ENCODE peak calls at places on chromosomes 2 and 18, in six cellular contexts. E is HCT116, Z is K562, X is GM12878, V is SK-N-SH, L is HepG2. Q is an unnamed sample.

GRCh38 chr18:23453657-23454011 is 547 bp downstream of the RIOK3 start:
- DNase-seq in E (no peak), Z (no peak), X (no peak), V (no peak), L (peak), Q (no peak)

GRCh38 chr18:55927831-55928230 is 339.8 kb upstream of the TCF4 start:
- DNase-seq in E (no peak), Z (no peak), X (no peak), V (no peak), L (no peak), Q (no peak)

GRCh38 chr2:55839182-55839819 is 84.3 kb downstream of the EFEMP1 start:
- DNase-seq in E (no peak), Z (no peak), X (no peak), V (no peak), L (peak), Q (peak)

GRCh38 chr2:15942711-15943345 is 2.5 kb downstream of the MYCN start:
- DNase-seq in E (no peak), Z (no peak), X (no peak), V (no peak), L (no peak), Q (no peak)

GRCh38 chr2:152950125-152950524 is 231.7 kb downstream of the ARL6IP6 start:
- DNase-seq in E (no peak), Z (no peak), X (no peak), V (no peak), L (no peak), Q (peak)

GRCh38 chr2:241967745-241968144 is 98.2 kb downstream of the RTP5 start:
- DNase-seq in E (no peak), Z (no peak), X (no peak), V (no peak), L (no peak), Q (no peak)

GRCh38 chr2:191041418-191042161 is 27.6 kb upstream of the STAT1 start:
- DNase-seq in E (peak), Z (no peak), X (no peak), V (no peak), L (peak), Q (no peak)

GRCh38 chr2:23760746-23761145 is 166.2 kb downstream of the ATAD2B start:
- DNase-seq in E (peak), Z (no peak), X (no peak), V (peak), L (peak), Q (no peak)

GRCh38 chr18:43869451-43870008 is 592.2 kb upstream of the SYT4 start:
- DNase-seq in E (no peak), Z (no peak), X (no peak), V (no peak), L (no peak), Q (peak)

GRCh38 chr2:60551241-60552095 is 2.0 kb downstream of the BCL11A start:
- DNase-seq in E (no peak), Z (no peak), X (no peak), V (peak), L (no peak), Q (no peak)

GRCh38 chr2:129888896-129889295 is 90.6 kb upstream of the RAB6C start:
- DNase-seq in E (no peak), Z (no peak), X (no peak), V (no peak), L (no peak), Q (no peak)

GRCh38 chr2:30688956-30689401 is 118.3 kb downstream of the CAPN13 start:
- DNase-seq in E (no peak), Z (no peak), X (no peak), V (peak), L (no peak), Q (no peak)

GRCh38 chr2:9326975-9327374 is 96.4 kb downstream of the ITGB1BP1 start:
- DNase-seq in E (no peak), Z (no peak), X (no peak), V (no peak), L (peak), Q (no peak)

GRCh38 chr2:18611184-18611583 is 21.8 kb upstream of the NT5C1B start:
- DNase-seq in E (no peak), Z (no peak), X (no peak), V (no peak), L (no peak), Q (no peak)

GRCh38 chr18:78873916-78874505 is 105.6 kb upstream of the SALL3 start:
- DNase-seq in E (no peak), Z (no peak), X (no peak), V (no peak), L (no peak), Q (no peak)

GRCh38 chr2:26982102-26982742 is 11.8 kb downstream of the MAPRE3 start:
- DNase-seq in E (peak), Z (peak), X (no peak), V (peak), L (peak), Q (peak)

GRCh38 chr2:23241106-23241505 is 143.9 kb upstream of the KLHL29 start:
- DNase-seq in E (no peak), Z (no peak), X (no peak), V (no peak), L (no peak), Q (no peak)

GRCh38 chr18:60197233-60197632 is 175.3 kb downstream of the MC4R start:
- DNase-seq in E (no peak), Z (no peak), X (no peak), V (no peak), L (no peak), Q (no peak)

GRCh38 chr18:58583569-58583968 is 45.3 kb downstream of the ALPK2 start:
- DNase-seq in E (no peak), Z (no peak), X (no peak), V (no peak), L (no peak), Q (no peak)

GRCh38 chr2:54402350-54402749 is 53.8 kb upstream of the SPTBN1 start:
- DNase-seq in E (no peak), Z (no peak), X (no peak), V (no peak), L (peak), Q (no peak)

GRCh38 chr18:64318547-64318946 is 169.7 kb upstream of the LINC00305 start:
- DNase-seq in E (no peak), Z (no peak), X (no peak), V (no peak), L (no peak), Q (no peak)

GRCh38 chr2:129777146-129777545 is 202.3 kb upstream of the RAB6C start:
- DNase-seq in E (no peak), Z (no peak), X (no peak), V (no peak), L (no peak), Q (no peak)

GRCh38 chr2:222582931-222583330 is 73.0 kb downstream of the FARSB start:
- DNase-seq in E (no peak), Z (no peak), X (no peak), V (no peak), L (peak), Q (no peak)

GRCh38 chr2:122028371-122029102 is 273.1 kb downstream of the TSN start:
- DNase-seq in E (no peak), Z (no peak), X (no peak), V (no peak), L (no peak), Q (no peak)

GRCh38 chr2:47501374-47502200 is 98.6 kb downstream of the MSH2 start:
- DNase-seq in E (no peak), Z (no peak), X (no peak), V (no peak), L (no peak), Q (no peak)

GRCh38 chr2:47506436-47506835 is 103.5 kb downstream of the MSH2 start:
- DNase-seq in E (no peak), Z (no peak), X (no peak), V (no peak), L (no peak), Q (no peak)

GRCh38 chr2:47503481-47504070 is 100.6 kb downstream of the MSH2 start:
- DNase-seq in E (no peak), Z (no peak), X (peak), V (no peak), L (no peak), Q (no peak)

GRCh38 chr2:47506024-47506423 is 103.1 kb downstream of the MSH2 start:
- DNase-seq in E (no peak), Z (no peak), X (no peak), V (no peak), L (no peak), Q (no peak)

GRCh38 chr2:47504174-47504810 is 101.3 kb downstream of the MSH2 start:
- DNase-seq in E (no peak), Z (no peak), X (no peak), V (no peak), L (no peak), Q (no peak)
- TF ChIP-seq JUND in E (no peak), Z (no peak), X (no peak), V (no peak), L (no peak), Q (no peak)

GRCh38 chr2:160269803-160270570 is 69.9 kb upstream of the ITGB6 start:
- DNase-seq in E (peak), Z (peak), X (peak), V (peak), L (peak), Q (no peak)
- TF ChIP-seq JUND in E (no peak), Z (no peak), X (no peak), V (peak), L (peak), Q (no peak)

GRCh38 chr2:119289093-119289492 is 65.5 kb downstream of the STEAP3 start:
- DNase-seq in E (no peak), Z (no peak), X (no peak), V (no peak), L (no peak), Q (no peak)
- TF ChIP-seq JUND in E (no peak), Z (no peak), X (no peak), V (no peak), L (no peak), Q (no peak)

GRCh38 chr2:144801325-144801724 is 281.4 kb upstream of the ZEB2 start:
- DNase-seq in E (no peak), Z (no peak), X (no peak), V (no peak), L (no peak), Q (no peak)
- TF ChIP-seq JUND in E (no peak), Z (no peak), X (no peak), V (no peak), L (no peak), Q (no peak)

GRCh38 chr2:37323770-37324535 is 680 bp downstream of the PRKD3 start:
- DNase-seq in E (no peak), Z (no peak), X (no peak), V (peak), L (peak), Q (no peak)
- TF ChIP-seq JUND in E (no peak), Z (no peak), X (no peak), V (no peak), L (no peak), Q (no peak)

DNA sequence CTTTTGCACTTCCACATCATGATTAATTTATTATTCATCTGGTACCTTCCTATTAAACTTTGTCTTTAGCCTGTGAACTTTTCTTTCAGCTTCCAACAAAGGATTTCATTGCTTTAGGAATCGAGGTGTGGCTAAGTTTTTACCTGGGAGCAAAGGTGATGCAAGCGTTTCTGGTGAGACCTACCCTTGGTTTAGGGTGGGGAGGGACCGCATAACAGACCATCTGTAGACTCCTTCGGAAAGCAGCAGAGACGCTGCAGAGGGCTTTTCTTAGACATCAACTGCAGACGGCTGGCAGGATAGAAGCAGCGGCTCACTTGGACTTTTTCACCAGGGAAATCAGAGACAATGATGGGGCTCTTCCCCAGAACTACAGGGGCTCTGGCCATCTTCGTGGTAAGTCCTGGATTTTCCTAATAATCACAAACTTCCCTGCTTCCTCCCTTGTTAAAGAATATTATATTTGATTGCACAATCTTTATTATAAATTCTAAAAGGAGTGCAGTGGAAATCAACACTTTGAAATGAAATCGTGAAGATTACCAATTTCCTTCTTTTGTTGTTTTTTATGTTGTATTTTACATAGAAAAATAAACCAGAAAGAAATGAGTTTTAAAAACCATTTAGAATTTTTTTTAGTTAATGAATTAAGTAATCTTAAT is at the start of gene DSG3:
- DNase-seq in E (no peak), Z (no peak), X (no peak), V (no peak), L (no peak), Q (no peak)
- TF ChIP-seq JUND in E (no peak), Z (no peak), X (no peak), V (no peak), L (no peak), Q (no peak)

GRCh38 chr2:171703574-171704347 is 16.5 kb downstream of the DYNC1I2 start:
- DNase-seq in E (peak), Z (peak), X (no peak), V (peak), L (peak), Q (peak)

GRCh38 chr2:171706152-171706803 is 19.0 kb downstream of the DYNC1I2 start:
- DNase-seq in E (no peak), Z (peak), X (no peak), V (peak), L (peak), Q (no peak)

GRCh38 chr2:171707752-171708151 is 20.5 kb downstream of the DYNC1I2 start:
- DNase-seq in E (no peak), Z (no peak), X (no peak), V (no peak), L (no peak), Q (no peak)

DNA sequence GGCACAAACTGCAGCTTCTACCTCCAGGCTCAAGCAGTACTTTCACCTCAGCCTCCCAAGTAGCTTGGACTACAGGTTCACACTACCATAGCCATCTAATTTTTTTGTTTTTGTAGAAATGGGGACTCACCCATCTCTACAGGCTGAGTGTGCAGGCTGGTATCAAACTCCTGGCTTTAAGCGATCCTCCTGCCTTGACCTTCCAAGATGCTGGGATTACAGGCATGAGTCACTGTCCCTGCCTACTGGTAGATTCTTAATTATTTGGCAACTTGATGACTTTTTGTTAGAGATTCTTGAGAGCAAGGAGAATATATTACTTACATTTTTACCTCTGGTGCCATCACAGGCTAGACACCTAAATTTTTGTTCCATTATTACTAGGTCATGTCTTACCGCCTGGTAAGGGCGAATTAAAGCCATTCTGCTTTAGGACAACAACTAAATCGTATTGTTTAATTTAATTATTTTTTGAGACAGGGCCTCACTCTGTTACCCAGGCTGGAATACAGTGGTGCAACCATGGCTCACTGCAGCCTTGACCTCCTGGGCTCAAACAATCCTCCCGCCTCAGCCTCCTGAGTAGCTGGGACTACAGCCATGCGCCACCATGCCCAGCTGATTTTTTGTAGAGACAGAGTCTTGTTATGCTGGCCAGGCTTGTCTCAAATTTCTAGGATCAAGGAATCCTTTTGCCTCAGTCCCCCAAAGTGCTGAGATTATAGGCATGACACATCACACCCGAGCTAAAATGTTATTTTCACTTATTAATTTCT is 15.7 kb downstream of the DYNC1I2 start:
- DNase-seq in E (no peak), Z (no peak), X (no peak), V (no peak), L (no peak), Q (no peak)
- TF ChIP-seq JUND in E (no peak), Z (no peak), X (no peak), V (no peak), L (no peak), Q (no peak)

GRCh38 chr2:205712508-205712907 is 30.2 kb downstream of the NRP2 start:
- DNase-seq in E (no peak), Z (no peak), X (no peak), V (no peak), L (no peak), Q (no peak)

GRCh38 chr2:205716126-205716525 is 33.8 kb downstream of the NRP2 start:
- DNase-seq in E (peak), Z (peak), X (no peak), V (no peak), L (no peak), Q (no peak)

GRCh38 chr2:205714058-205714776 is 31.9 kb downstream of the NRP2 start:
- DNase-seq in E (no peak), Z (no peak), X (peak), V (no peak), L (no peak), Q (no peak)

GRCh38 chr2:205714789-205715411 is 32.6 kb downstream of the NRP2 start:
- DNase-seq in E (no peak), Z (no peak), X (no peak), V (no peak), L (no peak), Q (no peak)

GRCh38 chr2:205712983-205713531 is 30.8 kb downstream of the NRP2 start:
- DNase-seq in E (no peak), Z (no peak), X (no peak), V (no peak), L (no peak), Q (no peak)
- TF ChIP-seq JUND in E (no peak), Z (no peak), X (no peak), V (no peak), L (no peak), Q (no peak)

GRCh38 chr2:38934742-38935141 is 45.1 kb downstream of the ARHGEF33 start:
- DNase-seq in E (no peak), Z (no peak), X (no peak), V (no peak), L (no peak), Q (no peak)
- TF ChIP-seq JUND in E (no peak), Z (no peak), X (no peak), V (no peak), L (no peak), Q (no peak)

Q was measured in T47D.